ENCODE peak calls at places on chromosomes 3 and 15, in ten cellular contexts. One of them, this sample, is unnamed.

GRCh38 chr3:107425033-107425432 is 47.8 kb downstream of the CCDC54 start:
- DNase-seq in HCT116: no peak
- DNase-seq in NCI-H524: no peak
- DNase-seq in foreskin fibroblast: no peak
- DNase-seq in pancreas: no peak
- DNase-seq in activated CD4-positive, alpha-beta T cell treated with anti-CD3 and anti-CD28 coated beads for 48 hours: no peak
- DNase-seq in NCI-H1417: no peak
- DNase-seq in T-cell: no peak
- DNase-seq in Kasumi-1: peak
- DNase-seq in GM12891: no peak
- DNase-seq in this sample: no peak

GRCh38 chr15:43105077-43105769 is 615 bp downstream of the UBR1 start:
- DNase-seq in HCT116: no peak
- DNase-seq in NCI-H524: peak
- DNase-seq in foreskin fibroblast: no peak
- DNase-seq in pancreas: peak
- DNase-seq in activated CD4-positive, alpha-beta T cell treated with anti-CD3 and anti-CD28 coated beads for 48 hours: peak
- DNase-seq in NCI-H1417: no peak
- DNase-seq in T-cell: peak
- DNase-seq in Kasumi-1: no peak
- DNase-seq in GM12891: no peak
- DNase-seq in this sample: no peak

GRCh38 chr3:15903164-15903563 is 105.4 kb upstream of the ANKRD28 start:
- DNase-seq in HCT116: no peak
- DNase-seq in NCI-H524: no peak
- DNase-seq in foreskin fibroblast: peak
- DNase-seq in pancreas: peak
- DNase-seq in activated CD4-positive, alpha-beta T cell treated with anti-CD3 and anti-CD28 coated beads for 48 hours: no peak
- DNase-seq in NCI-H1417: no peak
- DNase-seq in T-cell: no peak
- DNase-seq in Kasumi-1: no peak
- DNase-seq in GM12891: no peak
- DNase-seq in this sample: no peak

GRCh38 chr3:183823963-183824362 is 1.4 kb downstream of the MAP6D1 start:
- DNase-seq in HCT116: no peak
- DNase-seq in NCI-H524: peak
- DNase-seq in foreskin fibroblast: no peak
- DNase-seq in pancreas: no peak
- DNase-seq in activated CD4-positive, alpha-beta T cell treated with anti-CD3 and anti-CD28 coated beads for 48 hours: no peak
- DNase-seq in NCI-H1417: peak
- DNase-seq in T-cell: no peak
- DNase-seq in Kasumi-1: peak
- DNase-seq in GM12891: no peak
- DNase-seq in this sample: no peak

GRCh38 chr15:40723919-40724318 is 28.9 kb downstream of the RAD51 start:
- DNase-seq in HCT116: no peak
- DNase-seq in NCI-H524: no peak
- DNase-seq in foreskin fibroblast: no peak
- DNase-seq in pancreas: no peak
- DNase-seq in activated CD4-positive, alpha-beta T cell treated with anti-CD3 and anti-CD28 coated beads for 48 hours: no peak
- DNase-seq in NCI-H1417: no peak
- DNase-seq in T-cell: no peak
- DNase-seq in Kasumi-1: no peak
- DNase-seq in GM12891: no peak
- DNase-seq in this sample: no peak

GRCh38 chr3:33892655-33893054 is 94.2 kb downstream of the PDCD6IP start:
- DNase-seq in HCT116: no peak
- DNase-seq in NCI-H524: no peak
- DNase-seq in foreskin fibroblast: no peak
- DNase-seq in pancreas: no peak
- DNase-seq in activated CD4-positive, alpha-beta T cell treated with anti-CD3 and anti-CD28 coated beads for 48 hours: no peak
- DNase-seq in NCI-H1417: no peak
- DNase-seq in T-cell: no peak
- DNase-seq in Kasumi-1: no peak
- DNase-seq in GM12891: no peak
- DNase-seq in this sample: no peak

GRCh38 chr3:10547413-10547812 is 42.0 kb upstream of the ATP2B2 start:
- DNase-seq in HCT116: no peak
- DNase-seq in NCI-H524: no peak
- DNase-seq in foreskin fibroblast: no peak
- DNase-seq in pancreas: no peak
- DNase-seq in activated CD4-positive, alpha-beta T cell treated with anti-CD3 and anti-CD28 coated beads for 48 hours: no peak
- DNase-seq in NCI-H1417: no peak
- DNase-seq in T-cell: no peak
- DNase-seq in Kasumi-1: no peak
- DNase-seq in GM12891: no peak
- DNase-seq in this sample: no peak

GRCh38 chr15:100571592-100572167 is 30.3 kb downstream of the LINS1 start:
- DNase-seq in HCT116: no peak
- DNase-seq in NCI-H524: no peak
- DNase-seq in foreskin fibroblast: no peak
- DNase-seq in pancreas: no peak
- DNase-seq in activated CD4-positive, alpha-beta T cell treated with anti-CD3 and anti-CD28 coated beads for 48 hours: no peak
- DNase-seq in NCI-H1417: no peak
- DNase-seq in T-cell: no peak
- DNase-seq in Kasumi-1: no peak
- DNase-seq in GM12891: no peak
- DNase-seq in this sample: no peak

GRCh38 chr3:12227833-12228232 is 61.0 kb upstream of the PPARG start:
- DNase-seq in HCT116: no peak
- DNase-seq in NCI-H524: no peak
- DNase-seq in foreskin fibroblast: peak
- DNase-seq in pancreas: no peak
- DNase-seq in activated CD4-positive, alpha-beta T cell treated with anti-CD3 and anti-CD28 coated beads for 48 hours: no peak
- DNase-seq in NCI-H1417: no peak
- DNase-seq in T-cell: no peak
- DNase-seq in Kasumi-1: no peak
- DNase-seq in GM12891: no peak
- DNase-seq in this sample: no peak

GRCh38 chr15:35936284-35936683 is 390.3 kb upstream of the DPH6 start:
- DNase-seq in HCT116: no peak
- DNase-seq in NCI-H524: no peak
- DNase-seq in foreskin fibroblast: no peak
- DNase-seq in pancreas: no peak
- DNase-seq in activated CD4-positive, alpha-beta T cell treated with anti-CD3 and anti-CD28 coated beads for 48 hours: no peak
- DNase-seq in NCI-H1417: peak
- DNase-seq in T-cell: no peak
- DNase-seq in Kasumi-1: no peak
- DNase-seq in GM12891: no peak
- DNase-seq in this sample: no peak

GRCh38 chr15:98164573-98164972 is 204.1 kb downstream of the ARRDC4 start:
- DNase-seq in HCT116: no peak
- DNase-seq in NCI-H524: no peak
- DNase-seq in foreskin fibroblast: no peak
- DNase-seq in pancreas: no peak
- DNase-seq in activated CD4-positive, alpha-beta T cell treated with anti-CD3 and anti-CD28 coated beads for 48 hours: no peak
- DNase-seq in NCI-H1417: no peak
- DNase-seq in T-cell: no peak
- DNase-seq in Kasumi-1: no peak
- DNase-seq in GM12891: no peak
- DNase-seq in this sample: no peak

GRCh38 chr3:150023239-150023636 is 52.5 kb upstream of the PFN2 start:
- DNase-seq in HCT116: no peak
- DNase-seq in NCI-H524: no peak
- DNase-seq in foreskin fibroblast: no peak
- DNase-seq in pancreas: no peak
- DNase-seq in activated CD4-positive, alpha-beta T cell treated with anti-CD3 and anti-CD28 coated beads for 48 hours: no peak
- DNase-seq in NCI-H1417: no peak
- DNase-seq in T-cell: no peak
- DNase-seq in Kasumi-1: no peak
- DNase-seq in GM12891: no peak
- DNase-seq in this sample: no peak

GRCh38 chr3:121481116-121481895 is 64.5 kb downstream of the POLQ start:
- DNase-seq in HCT116: no peak
- DNase-seq in NCI-H524: no peak
- DNase-seq in foreskin fibroblast: peak
- DNase-seq in pancreas: no peak
- DNase-seq in activated CD4-positive, alpha-beta T cell treated with anti-CD3 and anti-CD28 coated beads for 48 hours: no peak
- DNase-seq in NCI-H1417: no peak
- DNase-seq in T-cell: no peak
- DNase-seq in Kasumi-1: no peak
- DNase-seq in GM12891: no peak
- DNase-seq in this sample: no peak

GRCh38 chr3:141877911-141878310 is 1.5 kb downstream of the ATP1B3 start:
- DNase-seq in HCT116: no peak
- DNase-seq in NCI-H524: peak
- DNase-seq in foreskin fibroblast: no peak
- DNase-seq in pancreas: no peak
- DNase-seq in activated CD4-positive, alpha-beta T cell treated with anti-CD3 and anti-CD28 coated beads for 48 hours: no peak
- DNase-seq in NCI-H1417: no peak
- DNase-seq in T-cell: no peak
- DNase-seq in Kasumi-1: peak
- DNase-seq in GM12891: no peak
- DNase-seq in this sample: no peak

This sample was measured in putamen.